ENCODE peak calls at places on chromosomes 11 and 22, in ten cellular contexts. Q is vagina, N is thoracic aorta, X is endothelial cell, P is cardiac muscle cell, C is neural crest cell, Z is heart right ventricle, T is astrocyte of the spinal cord, J is suprapubic skin, W is left ventricle myocardium inferior. O is an unnamed sample.

GRCh38 chr22:37077802-37078448 is 26.4 kb downstream of the KCTD17 start:
- DNase-seq in Q (no peak), N (no peak), X (peak; percentile 84), P (peak; percentile 72), C (peak; percentile 77), Z (peak; percentile 70), T (peak; percentile 29), J (no peak), W (peak; percentile 47), O (peak; percentile 91)

GRCh38 chr11:69915151-69915500 is 95.9 kb upstream of the FGF3 start:
- DNase-seq in Q (no peak), N (no peak), X (no peak), P (no peak), C (no peak), Z (no peak), T (no peak), J (no peak), W (no peak), O (no peak)

GRCh38 chr22:24894220-24894975 is 52.1 kb downstream of the LHFPL7 start:
- DNase-seq in Q (no peak), N (peak; percentile 73), X (no peak), P (peak; percentile 17), C (no peak), Z (peak; percentile 76), T (peak; percentile 98), J (no peak), W (peak; percentile 80), O (no peak)

GRCh38 chr22:36775589-36775965 is 342 bp downstream of the IFT27 start:
- DNase-seq in Q (no peak), N (no peak), X (peak; percentile 48), P (peak; percentile 49), C (no peak), Z (peak; percentile 40), T (peak; percentile 12), J (peak; percentile 85), W (peak; percentile 29), O (peak; percentile 37)

GRCh38 chr11:75644370-75644769 is 24.5 kb downstream of the MAP6 start:
- DNase-seq in Q (no peak), N (no peak), X (no peak), P (no peak), C (no peak), Z (no peak), T (no peak), J (no peak), W (no peak), O (no peak)

GRCh38 chr11:122487669-122488068 is 167.9 kb upstream of the UBASH3B start:
- DNase-seq in Q (no peak), N (no peak), X (no peak), P (no peak), C (no peak), Z (no peak), T (no peak), J (no peak), W (no peak), O (no peak)

GRCh38 chr11:32905028-32905667 is 12.5 kb downstream of the QSER1 start:
- DNase-seq in Q (no peak), N (no peak), X (no peak), P (no peak), C (no peak), Z (no peak), T (no peak), J (no peak), W (no peak), O (no peak)

GRCh38 chr22:27997538-27997937 is 78.5 kb upstream of the PITPNB start:
- DNase-seq in Q (no peak), N (no peak), X (no peak), P (no peak), C (no peak), Z (no peak), T (peak; percentile 34), J (no peak), W (no peak), O (no peak)

GRCh38 chr22:19107730-19108074 is 14.5 kb downstream of the DGCR2 start:
- DNase-seq in Q (no peak), N (no peak), X (no peak), P (no peak), C (no peak), Z (no peak), T (no peak), J (no peak), W (no peak), O (no peak)

GRCh38 chr22:19105867-19106802 is 16.1 kb downstream of the DGCR2 start:
- DNase-seq in Q (no peak), N (no peak), X (peak; percentile 26), P (no peak), C (no peak), Z (no peak), T (no peak), J (peak; percentile 68), W (no peak), O (no peak)

GRCh38 chr22:19105456-19105855 is 16.8 kb downstream of the DGCR2 start:
- DNase-seq in Q (no peak), N (no peak), X (no peak), P (no peak), C (no peak), Z (no peak), T (no peak), J (peak; percentile 70), W (no peak), O (no peak)

GRCh38 chr22:19106886-19107729 is 15.1 kb downstream of the DGCR2 start:
- DNase-seq in Q (no peak), N (no peak), X (no peak), P (no peak), C (no peak), Z (no peak), T (no peak), J (peak; percentile 45), W (no peak), O (no peak)

DNA sequence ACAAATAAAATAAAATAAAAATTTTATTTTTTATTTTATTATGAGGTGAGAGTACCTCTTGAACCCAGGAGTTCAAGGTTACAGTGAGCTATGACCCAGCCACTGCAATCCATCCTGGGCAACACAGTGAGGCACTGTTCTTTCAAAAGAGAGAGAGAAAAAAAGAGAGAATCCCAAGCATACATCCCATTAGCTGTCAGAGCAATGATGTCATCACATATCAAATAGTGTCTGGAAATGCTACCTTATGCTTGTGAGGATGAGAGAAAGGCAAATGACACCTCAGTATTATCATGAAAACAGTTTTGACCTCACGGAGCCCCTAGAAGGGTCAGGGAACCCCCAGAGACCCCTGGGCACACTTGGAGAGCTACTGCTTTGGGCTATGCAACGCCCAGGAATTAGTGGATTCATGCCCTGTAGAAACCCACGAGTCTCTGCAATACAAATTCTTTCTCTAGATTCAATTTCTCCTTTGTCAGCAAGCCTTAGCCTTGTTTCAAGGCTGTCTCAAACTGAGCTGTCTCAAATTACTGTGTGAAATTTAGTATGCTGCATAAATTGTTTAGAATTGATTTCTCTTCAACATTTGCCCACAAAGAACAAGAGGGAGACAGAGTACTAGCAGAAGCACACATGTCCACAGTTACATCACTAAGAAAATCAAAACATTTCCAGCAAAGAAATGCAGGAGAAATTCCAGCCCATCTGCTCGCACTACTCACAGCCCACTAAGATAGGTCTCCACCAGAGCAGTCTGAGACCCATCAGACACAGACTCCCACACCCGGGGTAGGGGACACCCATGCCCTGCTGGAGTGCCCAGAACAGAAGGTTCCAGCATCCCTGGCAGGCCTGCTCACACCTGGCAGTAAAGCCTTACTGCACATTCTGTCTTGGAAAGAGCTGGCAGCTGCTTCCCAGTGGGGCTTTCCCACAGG is 18.1 kb downstream of the DGCR2 start:
- DNase-seq in Q (no peak), N (no peak), X (no peak), P (no peak), C (no peak), Z (no peak), T (peak; percentile 50), J (peak; percentile 43), W (no peak), O (no peak)
- TF ChIP-seq CTCF in Q (no peak), N (no peak), X (no peak), P (no peak), C (no peak), Z (no peak), T (no peak), J (no peak), W (no peak), O (no peak)

DNA sequence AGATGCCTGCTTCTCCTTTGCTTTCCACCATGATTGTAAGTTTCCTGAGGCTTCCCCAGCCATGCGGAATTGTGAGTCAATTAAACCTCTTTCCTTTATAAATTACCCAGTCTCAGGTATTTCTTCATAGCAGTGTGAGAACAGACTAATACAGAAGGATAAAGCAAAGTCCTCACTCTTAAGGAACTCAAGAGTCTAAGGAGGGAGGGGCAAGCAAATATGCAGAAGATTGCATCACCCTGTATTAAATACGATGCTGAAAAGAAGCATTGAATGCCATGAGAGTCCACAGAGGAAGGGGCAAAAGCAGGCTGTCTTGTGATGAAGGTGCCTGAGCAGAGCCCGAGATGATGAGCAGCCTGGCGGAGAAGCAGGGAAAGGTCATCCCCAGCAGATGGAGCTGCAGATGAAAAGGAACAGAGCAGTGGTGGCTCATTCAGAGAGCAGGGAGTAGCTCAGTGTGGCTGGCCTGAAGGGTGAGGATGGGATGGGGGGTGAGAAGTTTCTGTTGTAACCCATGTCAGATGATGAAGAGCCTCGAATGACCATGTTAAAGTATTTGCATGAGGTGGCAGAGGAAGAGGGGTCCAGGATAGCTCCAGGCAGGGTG is 6.3 kb upstream of the IZUMO1R start:
- DNase-seq in Q (no peak), N (no peak), X (no peak), P (no peak), C (no peak), Z (no peak), T (no peak), J (no peak), W (no peak), O (no peak)
- TF ChIP-seq CTCF in Q (no peak), N (no peak), X (no peak), P (no peak), C (no peak), Z (no peak), T (no peak), J (no peak), W (no peak), O (no peak)

DNA sequence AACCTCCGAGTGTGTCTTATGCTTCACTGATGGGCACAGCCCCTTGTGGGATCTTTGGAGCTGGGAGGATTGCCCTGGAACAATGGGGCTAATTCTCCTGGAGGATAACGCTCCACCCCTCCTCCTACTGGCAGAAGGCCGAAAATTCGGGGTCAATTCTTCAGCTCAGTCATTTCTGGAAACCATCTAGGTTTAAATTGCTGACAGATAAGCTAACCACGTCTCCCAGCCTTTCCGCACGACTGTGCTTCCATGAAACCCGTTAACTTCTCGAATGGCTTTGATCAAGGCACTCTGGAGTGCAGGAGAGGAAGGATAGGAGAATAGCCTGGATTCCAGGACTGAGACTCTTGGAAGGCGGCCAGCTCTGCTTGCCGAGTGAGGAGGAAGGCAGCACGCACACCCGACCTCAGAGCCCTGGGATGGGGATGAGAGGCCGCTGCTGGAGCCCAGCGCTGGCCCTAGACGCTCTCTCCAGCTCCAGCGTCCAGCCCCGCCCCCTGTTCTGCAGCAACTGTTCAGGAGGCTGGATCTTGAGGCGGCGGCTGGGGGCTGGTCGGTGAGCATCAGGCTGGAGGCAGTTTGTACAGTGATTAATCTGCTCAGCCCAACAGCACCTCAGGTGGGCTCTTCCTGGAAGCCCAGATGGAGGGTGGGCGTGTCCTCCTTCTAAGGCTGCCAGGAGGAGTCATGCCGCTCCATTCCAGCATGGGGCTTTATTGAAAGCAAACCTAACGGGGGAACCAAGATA is 176.7 kb upstream of the NCAM1 start:
- DNase-seq in Q (no peak), N (peak; percentile 52), X (no peak), P (peak; percentile 83), C (no peak), Z (peak; percentile 67), T (peak; percentile 65), J (no peak), W (peak; percentile 79), O (no peak)
- TF ChIP-seq CTCF in Q (no peak), N (no peak), X (no peak), P (peak; percentile 31), C (no peak), Z (peak; percentile 7), T (no peak), J (no peak), W (no peak), O (no peak)

DNA sequence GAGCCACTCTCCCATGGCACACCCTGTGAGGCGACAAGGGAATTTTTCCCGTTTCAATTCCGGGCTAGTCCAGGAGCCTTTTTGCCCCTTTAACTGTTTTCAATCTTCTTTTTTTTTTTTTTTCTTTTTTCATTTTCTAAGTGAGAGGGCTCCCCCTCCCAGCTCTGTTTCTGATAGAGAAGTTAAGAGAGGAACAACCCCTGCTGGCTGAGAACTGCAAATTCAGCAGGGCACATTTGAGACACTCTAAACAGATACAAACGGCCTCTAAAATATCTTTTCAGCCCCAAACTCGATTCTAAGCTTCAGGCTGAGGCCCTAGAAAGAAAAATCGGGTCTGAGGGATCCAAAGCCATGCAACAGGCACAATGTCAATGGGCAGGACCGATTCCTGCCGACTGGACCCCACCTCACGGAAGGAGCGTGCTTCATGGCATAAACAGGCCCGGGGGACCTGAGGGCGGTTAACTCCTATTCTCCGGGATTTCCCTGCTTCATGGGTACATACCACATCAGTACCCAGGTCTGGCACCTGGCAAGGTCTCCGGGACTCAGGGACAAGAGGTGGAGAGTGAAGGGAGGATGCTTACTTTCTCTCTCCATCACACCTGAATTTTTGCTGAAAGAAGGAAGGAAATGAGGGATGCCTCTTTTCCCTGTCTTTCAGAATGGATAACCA is 627.5 kb downstream of the BUD13 start:
- DNase-seq in Q (no peak), N (no peak), X (no peak), P (no peak), C (no peak), Z (no peak), T (no peak), J (no peak), W (no peak), O (no peak)
- TF ChIP-seq CTCF in Q (no peak), N (no peak), X (no peak), P (no peak), C (peak; percentile 36), Z (no peak), T (no peak), J (no peak), W (no peak), O (no peak)